ENCODE peak calls at places on chromosomes 16 and 17, in seven cellular contexts. Z is transverse colon; F is A549; D is CD8-positive, alpha-beta T cell; E is H9; R is CD8-positive, alpha-beta memory T cell; O is fibroblast of lung. H is an unnamed sample.

GRCh38 chr16:71811261-71811803 is 2.7 kb upstream of the AP1G1 start:
- DNase-seq in D (no peak), R (peak; percentile 30), F (no peak), O (peak; percentile 14), E (no peak), Z (no peak), H (no peak)

GRCh38 chr17:81039096-81039495 is 4.1 kb downstream of the BAIAP2 start:
- DNase-seq in Z (no peak), E (no peak), D (no peak), F (no peak), R (no peak), O (no peak), H (no peak)

GRCh38 chr16:19853973-19854876 is 30.4 kb downstream of the GPRC5B start:
- DNase-seq in O (no peak), Z (no peak), F (no peak), D (no peak), R (no peak), E (peak; percentile 78), H (no peak)

GRCh38 chr17:47323382-47324223 is at the start of gene EFCAB13:
- DNase-seq in E (peak; percentile 98), F (peak; percentile 83), R (peak; percentile 68), O (peak; percentile 81), D (peak; percentile 55), Z (peak; percentile 92), H (no peak)

GRCh38 chr17:67245694-67246397 is 850 bp upstream of the HELZ start:
- DNase-seq in F (no peak), E (peak; percentile 90), O (no peak), D (no peak), R (peak; percentile 37), Z (peak; percentile 62), H (peak; percentile 29)

GRCh38 chr17:12342161-12342560 is 321.5 kb downstream of the MAP2K4 start:
- DNase-seq in O (no peak), E (peak; percentile 34), F (no peak), R (no peak), D (no peak), Z (no peak), H (no peak)

GRCh38 chr16:75385507-75386152 is 47.7 kb downstream of the CFDP1 start:
- DNase-seq in O (peak; percentile 80), R (peak; percentile 45), E (no peak), Z (no peak), D (no peak), F (peak; percentile 21), H (peak; percentile 25)

GRCh38 chr17:83200231-83200699 is 120.9 kb downstream of the METRNL start:
- DNase-seq in R (peak; percentile 81), O (peak; percentile 39), F (no peak), D (peak; percentile 52), E (no peak), Z (peak; percentile 63), H (no peak)

GRCh38 chr16:61730997-61731396 is 305.2 kb downstream of the CDH8 start:
- DNase-seq in F (no peak), Z (no peak), D (no peak), R (no peak), E (no peak), O (no peak), H (no peak)

GRCh38 chr17:75877752-75878173 is 618 bp downstream of the TRIM47 start:
- DNase-seq in R (peak; percentile 66), E (peak; percentile 85), Z (peak; percentile 88), O (peak; percentile 72), D (peak; percentile 44), F (no peak), H (peak; percentile 49)

GRCh38 chr17:40253565-40253964 is 34.1 kb upstream of the CDC6 start:
- DNase-seq in D (no peak), F (no peak), Z (no peak), E (no peak), O (no peak), R (no peak), H (no peak)

GRCh38 chr17:78779848-78780247 is 2.2 kb downstream of the CYTH1 start:
- DNase-seq in O (no peak), F (no peak), D (peak; percentile 41), E (no peak), R (peak; percentile 77), Z (peak; percentile 65), H (no peak)

GRCh38 chr17:29614345-29615047 is 8.2 kb downstream of the CORO6 start:
- DNase-seq in O (no peak), F (no peak), Z (no peak), R (no peak), E (peak; percentile 48), D (no peak), H (no peak)

GRCh38 chr16:48218473-48218872 is 25.6 kb upstream of the LONP2 start:
- DNase-seq in Z (no peak), E (no peak), D (no peak), O (no peak), R (no peak), F (no peak), H (no peak)

GRCh38 chr16:87926246-87927194 is 9.8 kb downstream of the CA5A start:
- DNase-seq in O (no peak), E (no peak), F (no peak), D (no peak), R (no peak), Z (no peak), H (no peak)

GRCh38 chr16:86476956-86477530 is 33.3 kb upstream of the FOXF1 start:
- DNase-seq in Z (no peak), R (no peak), F (no peak), O (no peak), E (no peak), D (no peak), H (no peak)

GRCh38 chr17:58335061-58335731 is 6.6 kb upstream of the TSPOAP1 start:
- DNase-seq in D (no peak), Z (no peak), O (no peak), E (peak; percentile 31), R (no peak), F (no peak), H (no peak)

GRCh38 chr17:4559139-4559791 is 1.1 kb downstream of the GGT6 start:
- DNase-seq in F (no peak), R (no peak), Z (peak; percentile 51), E (no peak), D (no peak), O (no peak), H (no peak)

GRCh38 chr16:76931186-76931585 is 259.8 kb upstream of the MON1B start:
- DNase-seq in O (peak; percentile 27), F (no peak), R (no peak), D (no peak), E (no peak), Z (no peak), H (no peak)

GRCh38 chr16:22630242-22630641 is 119.6 kb downstream of the NPIPB5 start:
- DNase-seq in Z (no peak), D (no peak), R (no peak), F (no peak), O (no peak), E (no peak), H (no peak)

GRCh38 chr17:83150369-83151055 is 71.1 kb downstream of the METRNL start:
- DNase-seq in F (no peak), D (no peak), O (no peak), E (no peak), R (no peak), Z (no peak), H (no peak)

GRCh38 chr16:85165781-85166180 is 53.5 kb upstream of the CIBAR2 start:
- DNase-seq in R (no peak), F (no peak), O (no peak), E (no peak), D (no peak), Z (no peak), H (no peak)
- H3K4me1 ChIP-seq in R (no peaks in the 10 kb centered on the region), F (peaks cover 24% of the 10 kb centered on the region), O (peaks cover 22% of the 10 kb centered on the region), E (peaks cover 5% of the 10 kb centered on the region), D (no peaks in the 10 kb centered on the region), Z (peaks cover 69% of the 10 kb centered on the region), H (peaks cover 7% of the 10 kb centered on the region)

GRCh38 chr17:7441202-7441705 is 1.9 kb downstream of the FGF11 start:
- DNase-seq in E (no peak), D (no peak), R (no peak), F (no peak), O (peak; percentile 35), Z (no peak), H (no peak)
- H3K27ac ChIP-seq in E (no peak overlapping the region), D (no peak overlapping the region), R (no peak overlapping the region), F (no peak overlapping the region), O (no peak overlapping the region), Z (no peak overlapping the region), H (no peak overlapping the region)

GRCh38 chr17:2054740-2055493 is at the start of gene HIC1:
- DNase-seq in E (peak; percentile 87), D (peak; percentile 66), O (peak; percentile 74), F (peak; percentile 92), Z (peak; percentile 77), R (peak; percentile 79), H (peak; percentile 64)

GRCh38 chr17:2054262-2054739 is 602 bp upstream of the HIC1 start:
- DNase-seq in E (peak; percentile 71), R (no peak), Z (no peak), D (no peak), O (peak; percentile 80), F (no peak), H (peak; percentile 62)

GRCh38 chr17:2056221-2057129 is 1.6 kb downstream of the HIC1 start:
- DNase-seq in Z (peak; percentile 42), O (peak; percentile 73), R (peak; percentile 52), E (peak; percentile 81), D (no peak), F (no peak), H (no peak)

GRCh38 chr17:2057130-2057713 is 2.3 kb downstream of the HIC1 start:
- DNase-seq in E (no peak), O (no peak), R (no peak), F (no peak), D (no peak), Z (no peak), H (no peak)

DNA sequence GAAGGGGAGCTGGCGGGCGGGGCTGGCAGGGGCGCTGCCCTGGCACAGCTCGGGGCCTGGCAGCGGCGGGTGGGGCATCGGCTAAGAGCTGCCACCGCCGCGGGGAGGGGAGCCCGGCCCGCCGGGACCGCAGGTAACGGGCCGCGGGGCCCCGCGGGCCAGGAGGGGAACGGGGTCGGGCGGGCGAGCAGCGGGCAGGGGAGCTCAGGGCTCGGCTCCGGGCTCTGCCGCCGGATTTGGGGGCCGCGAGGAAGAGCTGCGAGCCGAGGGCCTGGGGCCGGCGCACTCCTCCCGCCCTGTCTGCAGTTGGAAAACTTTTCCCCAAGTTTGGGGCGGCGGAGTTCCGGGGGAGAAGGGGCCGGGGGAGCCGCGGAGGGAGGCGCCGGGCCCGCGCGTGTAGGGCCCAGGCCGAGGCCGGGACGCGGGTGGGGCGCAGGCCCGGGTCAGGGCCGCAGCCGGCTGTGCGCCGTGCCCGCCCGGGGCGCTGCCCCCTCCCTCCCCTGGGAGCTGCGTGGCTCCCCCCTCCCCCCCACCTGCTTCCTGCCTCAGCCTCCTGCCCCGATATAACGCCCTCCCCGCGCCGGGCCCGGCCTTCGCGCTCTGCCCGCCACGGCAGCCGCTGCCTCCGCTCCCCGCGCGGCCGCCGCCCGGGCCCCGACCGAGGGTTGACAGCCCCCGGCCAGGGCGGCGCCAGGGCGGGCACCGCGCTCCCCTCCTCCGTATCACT is 754 bp downstream of the HIC1 start:
- DNase-seq in E (no peak), O (no peak), Z (peak; percentile 39), F (no peak), R (no peak), D (no peak), H (no peak)
- H3K4me1 ChIP-seq in E (no peaks in the 10 kb centered on the region), O (peaks cover 13% of the 10 kb centered on the region), Z (peaks cover 79% of the 10 kb centered on the region), F (peaks cover 5% of the 10 kb centered on the region), R (peaks cover 18% of the 10 kb centered on the region), D (peaks cover 62% of the 10 kb centered on the region), H (no peaks in the 10 kb centered on the region)

DNA sequence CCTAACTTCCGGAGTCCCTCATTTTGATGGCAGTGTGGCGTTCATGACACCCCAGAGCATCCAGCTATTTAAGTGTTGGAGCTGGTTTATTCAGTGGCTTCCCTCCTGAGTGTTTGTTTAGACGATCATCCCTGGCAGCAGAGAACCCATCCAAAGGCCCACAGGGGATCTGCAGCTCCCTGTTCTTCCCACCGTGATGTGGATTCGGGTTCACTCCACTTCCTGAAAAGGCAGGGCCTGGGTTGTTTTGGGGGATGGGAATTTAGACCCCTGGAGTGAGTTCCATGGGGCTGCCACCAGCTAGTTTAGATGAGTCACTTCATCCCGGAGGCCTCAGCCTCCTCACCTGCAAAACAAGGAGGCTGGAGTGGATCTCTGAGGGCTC is 2.3 kb downstream of the KSR1 start:
- DNase-seq in E (peak; percentile 74), F (no peak), D (no peak), O (no peak), R (no peak), Z (no peak), H (no peak)
- H3K27ac ChIP-seq in E (no peak overlapping the region), F (peak overlapping the region; percentile 95), D (no peak overlapping the region), O (no peak overlapping the region), R (peak overlapping the region; percentile 39), Z (no peak overlapping the region), H (no peak overlapping the region)

H was measured in foreskin keratinocyte.